ENCODE peak calls at places on chromosomes 12 and 14, in eight cellular contexts. S is cardiac fibroblast, L is BJ, K is GM23338, J is tibial artery, W is AG10803, Y is upper lobe of right lung, X is HepG2. O is an unnamed sample.

GRCh38 chr14:60648934-60649814 is at the start of gene SIX1:
- DNase-seq in S (peak), L (peak), K (peak), J (peak), W (peak), Y (peak), X (peak), O (peak)

GRCh38 chr12:524167-524951 is 64.6 kb downstream of the B4GALNT3 start:
- DNase-seq in S (no peak), L (no peak), K (no peak), J (no peak), W (no peak), Y (no peak), X (no peak), O (no peak)

GRCh38 chr12:93176166-93176565 is 201.6 kb upstream of the NUDT4 start:
- DNase-seq in S (peak), L (peak), K (no peak), J (no peak), W (peak), Y (no peak), X (no peak), O (peak)

GRCh38 chr14:61547186-61548121 is 147.9 kb upstream of the HIF1A start:
- DNase-seq in S (peak), L (no peak), K (no peak), J (peak), W (peak), Y (no peak), X (no peak), O (peak)

GRCh38 chr14:56004807-56005579 is 113.2 kb upstream of the PELI2 start:
- DNase-seq in S (peak), L (peak), K (peak), J (no peak), W (peak), Y (no peak), X (no peak), O (peak)

GRCh38 chr12:117025481-117026151 is 73.6 kb downstream of the TESC start:
- DNase-seq in S (peak), L (no peak), K (peak), J (no peak), W (peak), Y (no peak), X (peak), O (peak)

GRCh38 chr12:74412607-74413230 is 124.9 kb upstream of the ATXN7L3B start:
- DNase-seq in S (peak), L (no peak), K (peak), J (no peak), W (peak), Y (no peak), X (peak), O (peak)

GRCh38 chr12:54634795-54635194 is at the start of gene LACRT:
- DNase-seq in S (no peak), L (no peak), K (no peak), J (no peak), W (no peak), Y (no peak), X (no peak), O (no peak)

GRCh38 chr12:48903982-48904411 is 21.3 kb downstream of the FKBP11 start:
- DNase-seq in S (peak), L (no peak), K (peak), J (peak), W (peak), Y (peak), X (peak), O (peak)

GRCh38 chr14:96268426-96269358 is 12.7 kb downstream of the BDKRB1 start:
- DNase-seq in S (peak), L (peak), K (no peak), J (no peak), W (peak), Y (no peak), X (no peak), O (peak)

GRCh38 chr12:75725505-75726120 is 214.2 kb upstream of the KRR1 start:
- DNase-seq in S (no peak), L (no peak), K (no peak), J (no peak), W (peak), Y (no peak), X (no peak), O (peak)

GRCh38 chr12:117528538-117528937 is 167.1 kb upstream of the NOS1 start:
- DNase-seq in S (no peak), L (no peak), K (no peak), J (no peak), W (no peak), Y (no peak), X (no peak), O (no peak)

GRCh38 chr14:49768301-49769121 is 558 bp downstream of the KLHDC2 start:
- DNase-seq in S (peak), L (no peak), K (peak), J (peak), W (peak), Y (peak), X (peak), O (peak)

GRCh38 chr12:101813117-101813516 is 17.6 kb downstream of the GNPTAB start:
- DNase-seq in S (no peak), L (no peak), K (no peak), J (no peak), W (no peak), Y (no peak), X (no peak), O (no peak)

GRCh38 chr14:99522934-99523660 is 41.9 kb downstream of the CCNK start:
- DNase-seq in S (no peak), L (no peak), K (no peak), J (no peak), W (no peak), Y (no peak), X (no peak), O (no peak)

GRCh38 chr14:90053044-90053443 is 8.8 kb upstream of the KCNK13 start:
- DNase-seq in S (no peak), L (peak), K (no peak), J (no peak), W (peak), Y (no peak), X (no peak), O (no peak)

GRCh38 chr12:121668750-121669524 is 517 bp downstream of the MORN3 start:
- DNase-seq in S (peak), L (no peak), K (peak), J (no peak), W (peak), Y (no peak), X (peak), O (peak)

GRCh38 chr12:124075836-124076235 is 102.8 kb downstream of the ZNF664 start:
- DNase-seq in S (no peak), L (no peak), K (no peak), J (no peak), W (no peak), Y (no peak), X (no peak), O (no peak)

GRCh38 chr14:91321131-91321530 is 76.6 kb upstream of the GPR68 start:
- DNase-seq in S (no peak), L (no peak), K (no peak), J (no peak), W (no peak), Y (peak), X (no peak), O (no peak)

GRCh38 chr12:124752437-124753229 is 111.0 kb downstream of the SCARB1 start:
- DNase-seq in S (peak), L (no peak), K (no peak), J (peak), W (peak), Y (no peak), X (no peak), O (peak)

GRCh38 chr14:52961060-52961639 is 10.3 kb upstream of the FERMT2 start:
- DNase-seq in S (peak), L (no peak), K (peak), J (peak), W (peak), Y (peak), X (peak), O (peak)

GRCh38 chr12:67111182-67111581 is 158.0 kb upstream of the CAND1 start:
- DNase-seq in S (no peak), L (no peak), K (no peak), J (no peak), W (no peak), Y (no peak), X (no peak), O (no peak)

GRCh38 chr12:124030510-124030909 is 57.5 kb downstream of the ZNF664 start:
- DNase-seq in S (peak), L (peak), K (peak), J (no peak), W (peak), Y (no peak), X (no peak), O (peak)

GRCh38 chr12:123126294-123127144 is 24.4 kb downstream of the PITPNM2 start:
- DNase-seq in S (peak), L (peak), K (no peak), J (peak), W (peak), Y (no peak), X (peak), O (peak)

GRCh38 chr12:27828196-27828595 is 48.2 kb upstream of the MANSC4 start:
- DNase-seq in S (no peak), L (no peak), K (no peak), J (no peak), W (peak), Y (no peak), X (no peak), O (peak)

GRCh38 chr14:60356921-60357550 is 108.0 kb downstream of the PPM1A start:
- DNase-seq in S (no peak), L (no peak), K (peak), J (no peak), W (no peak), Y (no peak), X (no peak), O (no peak)

GRCh38 chr14:68626386-68626785 is 166.5 kb downstream of the ZFP36L1 start:
- DNase-seq in S (no peak), L (no peak), K (no peak), J (peak), W (peak), Y (peak), X (no peak), O (no peak)

GRCh38 chr14:106564058-106564643 is 1037.8 kb downstream of the TMEM121 start:
- DNase-seq in S (no peak), L (no peak), K (peak), J (no peak), W (no peak), Y (peak), X (peak), O (no peak)

GRCh38 chr14:73188501-73188903 is 48.8 kb upstream of the PAPLN start:
- DNase-seq in S (peak), L (no peak), K (no peak), J (no peak), W (peak), Y (no peak), X (no peak), O (peak)

GRCh38 chr12:111330800-111331752 is 37.8 kb downstream of the PHETA1 start:
- DNase-seq in S (peak), L (peak), K (peak), J (no peak), W (peak), Y (no peak), X (peak), O (peak)

GRCh38 chr14:94025720-94026119 is 420 bp upstream of the OTUB2 start:
- DNase-seq in S (no peak), L (no peak), K (no peak), J (no peak), W (no peak), Y (no peak), X (no peak), O (no peak)

GRCh38 chr12:20599757-20600156 is 95.4 kb upstream of the SLCO1C1 start:
- DNase-seq in S (no peak), L (no peak), K (no peak), J (no peak), W (peak), Y (no peak), X (no peak), O (no peak)

GRCh38 chr12:48021485-48022179 is 17.4 kb upstream of the COL2A1 start:
- DNase-seq in S (no peak), L (no peak), K (peak), J (no peak), W (no peak), Y (no peak), X (no peak), O (no peak)

GRCh38 chr12:88639361-88639760 is 59.1 kb upstream of the KITLG start:
- DNase-seq in S (no peak), L (no peak), K (no peak), J (no peak), W (peak), Y (no peak), X (no peak), O (peak)

GRCh38 chr12:98185606-98186005 is 329.8 kb upstream of the TMPO start:
- DNase-seq in S (peak), L (no peak), K (no peak), J (no peak), W (peak), Y (no peak), X (no peak), O (no peak)
- TF ChIP-seq CTCF in S (no peak), L (no peak), K (no peak), J (no peak), W (no peak), Y (no peak), X (no peak), O (no peak)

DNA sequence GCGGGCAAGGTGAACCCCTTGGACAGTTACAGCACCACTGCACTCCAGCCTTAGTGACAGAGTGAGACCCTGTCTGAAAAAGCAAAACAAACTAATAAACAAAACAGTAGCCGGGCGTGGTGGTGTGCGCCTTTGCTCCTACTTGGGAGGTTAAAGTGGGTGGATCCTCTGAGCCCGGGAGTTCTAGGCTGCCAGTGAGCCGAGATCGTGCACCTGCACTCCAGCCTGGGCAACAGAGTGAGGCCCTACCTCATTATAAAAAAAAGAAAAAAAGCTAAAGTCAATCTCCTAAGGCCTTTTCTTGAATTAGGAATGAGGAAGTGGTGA is 24.7 kb upstream of the SPTLC2 start:
- DNase-seq in S (peak), L (no peak), K (no peak), J (no peak), W (no peak), Y (no peak), X (no peak), O (no peak)
- H3K4me3 ChIP-seq in S (no peak), L (no peak), K (no peak), J (peak), W (no peak), Y (peak), X (no peak), O (peak)

DNA sequence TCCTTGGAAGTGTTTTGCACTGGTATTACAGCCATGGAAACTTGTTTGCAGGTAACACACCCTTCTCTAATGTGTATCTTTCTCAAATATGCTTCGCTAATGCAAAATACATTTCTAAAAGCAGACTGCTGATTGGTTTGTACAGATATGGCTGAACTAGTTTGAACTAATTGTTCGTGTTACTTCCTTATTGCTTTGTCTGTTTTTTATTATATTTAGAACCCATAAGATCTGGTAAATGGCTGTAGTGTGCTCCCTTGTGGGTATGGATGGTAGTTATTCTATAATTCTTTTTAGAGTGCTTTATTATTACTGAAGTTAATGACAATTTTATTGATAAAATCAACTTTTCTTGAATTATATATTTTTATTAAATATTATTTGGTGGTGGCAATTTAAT is 53.0 kb downstream of the ATF7IP start:
- DNase-seq in S (peak), L (no peak), K (no peak), J (no peak), W (peak), Y (no peak), X (no peak), O (peak)
- TF ChIP-seq CTCF in S (peak), L (peak), K (no peak), J (peak), W (peak), Y (peak), X (no peak), O (peak)

GRCh38 chr12:10211975-10212622 is 578 bp upstream of the GABARAPL1 start:
- DNase-seq in S (peak), L (peak), K (peak), J (peak), W (peak), Y (peak), X (peak), O (peak)
- H3K4me3 ChIP-seq in S (peak), L (peak), K (peak), J (peak), W (peak), Y (peak), X (peak), O (peak)

DNA sequence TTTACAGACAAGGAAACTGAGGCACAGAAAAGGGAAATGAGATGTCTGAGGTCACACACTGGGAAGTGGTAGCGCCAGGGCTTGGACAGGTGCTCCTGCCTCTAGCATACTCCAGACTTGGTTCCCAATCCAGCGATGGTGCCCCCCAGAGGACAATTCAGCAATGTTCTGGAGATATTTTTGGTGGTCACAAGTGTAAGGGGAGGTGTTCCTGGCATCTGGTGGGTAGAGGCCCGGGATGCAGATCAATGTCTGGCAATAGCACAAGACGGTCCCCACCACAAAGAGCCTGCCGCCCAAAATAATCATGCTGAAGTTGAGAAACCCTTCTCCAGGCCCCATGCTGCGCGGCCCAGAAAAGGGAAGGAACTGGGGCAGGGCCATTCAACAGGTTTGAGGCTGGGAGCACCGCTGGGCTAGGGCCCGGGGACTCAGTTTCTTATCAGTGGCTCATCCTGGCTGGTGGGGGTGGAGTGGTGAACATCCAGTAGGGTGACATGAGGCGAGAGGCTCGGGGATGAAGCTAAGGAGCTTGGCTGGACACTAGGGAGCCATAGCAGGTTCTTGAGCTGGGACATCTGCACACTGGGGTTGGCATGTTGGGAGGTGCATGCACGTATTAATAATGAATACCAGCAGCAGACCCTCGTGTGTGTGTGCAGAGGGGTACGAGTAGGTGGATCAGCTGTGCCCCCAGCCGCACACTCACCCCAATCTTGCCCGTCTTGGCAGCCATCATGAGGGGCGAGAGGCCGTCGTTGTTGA is 35.1 kb downstream of the TRPV4 start:
- DNase-seq in S (no peak), L (no peak), K (peak), J (no peak), W (no peak), Y (no peak), X (no peak), O (no peak)
- TF ChIP-seq CTCF in S (peak), L (peak), K (peak), J (no peak), W (peak), Y (no peak), X (peak), O (peak)

DNA sequence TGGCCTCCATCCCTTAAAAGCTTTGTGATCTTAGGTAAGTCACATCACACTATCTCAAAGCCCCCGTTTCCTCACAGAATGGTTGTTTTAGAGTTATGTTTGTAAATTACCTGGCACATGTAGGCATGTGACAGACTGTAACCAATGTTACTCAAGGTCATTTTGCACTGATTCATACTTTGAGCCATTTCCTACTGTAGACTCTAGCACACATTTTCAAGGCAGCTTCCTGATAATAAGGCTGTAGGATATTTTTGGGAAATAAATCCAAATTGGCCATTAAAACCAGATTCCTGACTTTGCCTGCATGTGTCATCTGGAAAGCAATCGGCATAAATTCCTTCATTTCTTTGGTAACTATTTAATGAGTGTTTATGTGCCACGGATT is 2.2 kb upstream of the RAB35 start:
- DNase-seq in S (peak), L (peak), K (no peak), J (no peak), W (peak), Y (no peak), X (peak), O (peak)
- H3K4me3 ChIP-seq in S (peak), L (peak), K (peak), J (peak), W (peak), Y (peak), X (no peak), O (peak)

GRCh38 chr12:14514154-14514842 is 53.4 kb downstream of the PLBD1 start:
- DNase-seq in S (peak), L (no peak), K (peak), J (no peak), W (peak), Y (no peak), X (peak), O (peak)
- TF ChIP-seq CTCF in S (peak), L (peak), K (peak), J (no peak), W (peak), Y (peak), X (peak), O (peak)

O was measured in fibroblast of mammary gland.